ENCODE peak calls at places on chromosomes 1 and 21, in ten cellular contexts. One of them, this sample, is unnamed.

GRCh38 chr1:87495870-87496269 is 167.2 kb downstream of the LMO4 start:
- DNase-seq in heart left ventricle: no peak
- DNase-seq in tibial nerve: no peak
- DNase-seq in cardiac fibroblast: no peak
- DNase-seq in foreskin fibroblast: no peak
- DNase-seq in upper lobe of right lung: no peak
- DNase-seq in mammary epithelial cell: no peak
- DNase-seq in kidney epithelial cell: no peak
- DNase-seq in ascending aorta: no peak
- DNase-seq in NB4: no peak
- DNase-seq in this sample: no peak

GRCh38 chr1:223877804-223878203 is 32.1 kb upstream of the TP53BP2 start:
- DNase-seq in ascending aorta: no peak
- DNase-seq in upper lobe of right lung: no peak
- DNase-seq in cardiac fibroblast: no peak
- DNase-seq in heart left ventricle: no peak
- DNase-seq in foreskin fibroblast: no peak
- DNase-seq in NB4: no peak
- DNase-seq in kidney epithelial cell: no peak
- DNase-seq in mammary epithelial cell: no peak
- DNase-seq in tibial nerve: no peak
- DNase-seq in this sample: no peak

GRCh38 chr1:162868972-162869371 is 8.0 kb upstream of the CCDC190 start:
- DNase-seq in ascending aorta: no peak
- DNase-seq in NB4: no peak
- DNase-seq in heart left ventricle: no peak
- DNase-seq in kidney epithelial cell: no peak
- DNase-seq in foreskin fibroblast: no peak
- DNase-seq in cardiac fibroblast: no peak
- DNase-seq in upper lobe of right lung: no peak
- DNase-seq in tibial nerve: no peak
- DNase-seq in mammary epithelial cell: no peak
- DNase-seq in this sample: no peak

GRCh38 chr1:90339822-90340221 is 344.9 kb downstream of the ZNF326 start:
- DNase-seq in foreskin fibroblast: no peak
- DNase-seq in NB4: no peak
- DNase-seq in heart left ventricle: no peak
- DNase-seq in kidney epithelial cell: no peak
- DNase-seq in tibial nerve: no peak
- DNase-seq in cardiac fibroblast: no peak
- DNase-seq in mammary epithelial cell: no peak
- DNase-seq in ascending aorta: no peak
- DNase-seq in upper lobe of right lung: no peak
- DNase-seq in this sample: no peak

GRCh38 chr1:12184008-12184681 is 17.4 kb downstream of the TNFRSF1B start:
- DNase-seq in kidney epithelial cell: peak
- DNase-seq in NB4: peak
- DNase-seq in mammary epithelial cell: no peak
- DNase-seq in ascending aorta: peak
- DNase-seq in upper lobe of right lung: peak
- DNase-seq in tibial nerve: peak
- DNase-seq in cardiac fibroblast: peak
- DNase-seq in heart left ventricle: peak
- DNase-seq in foreskin fibroblast: peak
- DNase-seq in this sample: peak

GRCh38 chr1:22969224-22969829 is 3.3 kb downstream of the LACTBL1 start:
- DNase-seq in cardiac fibroblast: peak
- DNase-seq in heart left ventricle: no peak
- DNase-seq in mammary epithelial cell: peak
- DNase-seq in NB4: no peak
- DNase-seq in ascending aorta: peak
- DNase-seq in kidney epithelial cell: peak
- DNase-seq in tibial nerve: no peak
- DNase-seq in foreskin fibroblast: peak
- DNase-seq in upper lobe of right lung: peak
- DNase-seq in this sample: peak

GRCh38 chr1:209601809-209602657 is 18.5 kb downstream of the CAMK1G start:
- DNase-seq in cardiac fibroblast: peak
- DNase-seq in foreskin fibroblast: peak
- DNase-seq in heart left ventricle: no peak
- DNase-seq in tibial nerve: no peak
- DNase-seq in NB4: peak
- DNase-seq in upper lobe of right lung: no peak
- DNase-seq in ascending aorta: no peak
- DNase-seq in mammary epithelial cell: peak
- DNase-seq in kidney epithelial cell: no peak
- DNase-seq in this sample: peak

GRCh38 chr1:201085902-201086735 is 26.1 kb downstream of the CACNA1S start:
- DNase-seq in ascending aorta: no peak
- DNase-seq in kidney epithelial cell: no peak
- DNase-seq in foreskin fibroblast: peak
- DNase-seq in NB4: peak
- DNase-seq in heart left ventricle: peak
- DNase-seq in mammary epithelial cell: peak
- DNase-seq in tibial nerve: no peak
- DNase-seq in cardiac fibroblast: peak
- DNase-seq in upper lobe of right lung: peak
- DNase-seq in this sample: peak

GRCh38 chr1:143611159-143611558 is 360.6 kb downstream of the FAM72C start:
- DNase-seq in upper lobe of right lung: no peak
- DNase-seq in heart left ventricle: no peak
- DNase-seq in kidney epithelial cell: no peak
- DNase-seq in cardiac fibroblast: no peak
- DNase-seq in mammary epithelial cell: no peak
- DNase-seq in NB4: peak
- DNase-seq in ascending aorta: no peak
- DNase-seq in foreskin fibroblast: no peak
- DNase-seq in tibial nerve: no peak
- DNase-seq in this sample: no peak
- TF ChIP-seq CTCF in upper lobe of right lung: peak
- TF ChIP-seq CTCF in heart left ventricle: no peak
- TF ChIP-seq CTCF in kidney epithelial cell: no peak
- TF ChIP-seq CTCF in cardiac fibroblast: no peak
- TF ChIP-seq CTCF in mammary epithelial cell: no peak
- TF ChIP-seq CTCF in NB4: peak
- TF ChIP-seq CTCF in ascending aorta: no peak
- TF ChIP-seq CTCF in foreskin fibroblast: no peak
- TF ChIP-seq CTCF in tibial nerve: no peak
- TF ChIP-seq CTCF in this sample: peak

GRCh38 chr1:83028467-83028866 is 970.5 kb downstream of the TTLL7 start:
- DNase-seq in heart left ventricle: no peak
- DNase-seq in NB4: no peak
- DNase-seq in foreskin fibroblast: peak
- DNase-seq in kidney epithelial cell: no peak
- DNase-seq in tibial nerve: no peak
- DNase-seq in upper lobe of right lung: no peak
- DNase-seq in mammary epithelial cell: no peak
- DNase-seq in cardiac fibroblast: no peak
- DNase-seq in ascending aorta: no peak
- DNase-seq in this sample: no peak

GRCh38 chr1:83033682-83034081 is 965.2 kb downstream of the TTLL7 start:
- DNase-seq in mammary epithelial cell: peak
- DNase-seq in upper lobe of right lung: no peak
- DNase-seq in kidney epithelial cell: no peak
- DNase-seq in heart left ventricle: no peak
- DNase-seq in cardiac fibroblast: peak
- DNase-seq in tibial nerve: no peak
- DNase-seq in ascending aorta: no peak
- DNase-seq in NB4: no peak
- DNase-seq in foreskin fibroblast: peak
- DNase-seq in this sample: peak

GRCh38 chr1:83029050-83029449 is 969.9 kb downstream of the TTLL7 start:
- DNase-seq in mammary epithelial cell: no peak
- DNase-seq in kidney epithelial cell: no peak
- DNase-seq in upper lobe of right lung: no peak
- DNase-seq in foreskin fibroblast: no peak
- DNase-seq in ascending aorta: no peak
- DNase-seq in cardiac fibroblast: no peak
- DNase-seq in tibial nerve: no peak
- DNase-seq in heart left ventricle: no peak
- DNase-seq in NB4: no peak
- DNase-seq in this sample: no peak

GRCh38 chr1:83026745-83027144 is 972.2 kb downstream of the TTLL7 start:
- DNase-seq in tibial nerve: no peak
- DNase-seq in foreskin fibroblast: peak
- DNase-seq in kidney epithelial cell: no peak
- DNase-seq in cardiac fibroblast: peak
- DNase-seq in ascending aorta: no peak
- DNase-seq in heart left ventricle: no peak
- DNase-seq in mammary epithelial cell: no peak
- DNase-seq in upper lobe of right lung: no peak
- DNase-seq in NB4: no peak
- DNase-seq in this sample: peak

GRCh38 chr1:83029916-83030315 is 969.0 kb downstream of the TTLL7 start:
- DNase-seq in upper lobe of right lung: no peak
- DNase-seq in mammary epithelial cell: no peak
- DNase-seq in kidney epithelial cell: no peak
- DNase-seq in tibial nerve: no peak
- DNase-seq in heart left ventricle: no peak
- DNase-seq in NB4: no peak
- DNase-seq in cardiac fibroblast: no peak
- DNase-seq in ascending aorta: no peak
- DNase-seq in foreskin fibroblast: peak
- DNase-seq in this sample: peak
- H3K4me3 ChIP-seq in upper lobe of right lung: no peak
- H3K4me3 ChIP-seq in mammary epithelial cell: no peak
- H3K4me3 ChIP-seq in kidney epithelial cell: no peak
- H3K4me3 ChIP-seq in tibial nerve: no peak
- H3K4me3 ChIP-seq in heart left ventricle: no peak
- H3K4me3 ChIP-seq in NB4: no peak
- H3K4me3 ChIP-seq in cardiac fibroblast: no peak
- H3K4me3 ChIP-seq in ascending aorta: no peak
- H3K4me3 ChIP-seq in foreskin fibroblast: no peak
- H3K4me3 ChIP-seq in this sample: no peak

DNA sequence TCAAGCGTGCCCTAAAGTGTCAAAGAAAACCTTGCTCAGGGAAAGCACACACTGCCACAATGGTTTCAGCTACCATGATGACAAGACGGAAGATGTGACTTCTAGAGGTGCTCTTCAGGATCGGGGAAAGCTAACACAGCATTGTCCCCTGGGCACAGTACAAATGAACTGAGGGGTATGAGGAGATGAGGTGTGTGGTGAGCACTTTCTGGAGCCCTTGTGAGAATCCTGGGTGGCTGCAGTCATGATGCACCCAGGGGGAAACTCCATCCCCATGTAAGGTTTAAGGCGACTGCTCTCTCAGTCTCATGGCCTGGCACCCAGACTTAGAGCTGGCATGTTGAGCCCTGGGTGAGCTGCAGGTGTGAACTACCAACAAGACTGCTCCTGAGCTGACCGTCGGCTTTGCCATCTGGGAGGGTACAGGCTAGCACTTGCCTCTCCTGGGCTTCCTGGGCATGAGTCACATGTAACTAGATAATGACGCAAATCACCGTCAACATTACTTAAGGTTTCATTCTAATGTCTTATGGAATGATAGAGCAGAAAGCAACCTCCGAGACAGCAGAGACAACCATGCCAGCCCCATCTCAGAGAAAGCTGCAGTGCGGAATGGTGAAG is 144.6 kb downstream of the CLIC6 start:
- DNase-seq in ascending aorta: no peak
- DNase-seq in tibial nerve: no peak
- DNase-seq in NB4: peak
- DNase-seq in kidney epithelial cell: no peak
- DNase-seq in cardiac fibroblast: peak
- DNase-seq in upper lobe of right lung: no peak
- DNase-seq in heart left ventricle: no peak
- DNase-seq in foreskin fibroblast: peak
- DNase-seq in mammary epithelial cell: peak
- DNase-seq in this sample: peak
- TF ChIP-seq CTCF in ascending aorta: no peak
- TF ChIP-seq CTCF in tibial nerve: no peak
- TF ChIP-seq CTCF in NB4: no peak
- TF ChIP-seq CTCF in kidney epithelial cell: no peak
- TF ChIP-seq CTCF in cardiac fibroblast: no peak
- TF ChIP-seq CTCF in upper lobe of right lung: no peak
- TF ChIP-seq CTCF in heart left ventricle: no peak
- TF ChIP-seq CTCF in foreskin fibroblast: no peak
- TF ChIP-seq CTCF in mammary epithelial cell: no peak
- TF ChIP-seq CTCF in this sample: no peak

GRCh38 chr21:38774152-38774551 is 31.6 kb upstream of the ETS2 start:
- DNase-seq in mammary epithelial cell: no peak
- DNase-seq in foreskin fibroblast: no peak
- DNase-seq in cardiac fibroblast: peak
- DNase-seq in ascending aorta: no peak
- DNase-seq in NB4: no peak
- DNase-seq in kidney epithelial cell: no peak
- DNase-seq in heart left ventricle: no peak
- DNase-seq in tibial nerve: no peak
- DNase-seq in upper lobe of right lung: no peak
- DNase-seq in this sample: no peak

GRCh38 chr21:38774586-38775285 is 31.0 kb upstream of the ETS2 start:
- DNase-seq in NB4: no peak
- DNase-seq in ascending aorta: peak
- DNase-seq in cardiac fibroblast: no peak
- DNase-seq in upper lobe of right lung: no peak
- DNase-seq in heart left ventricle: no peak
- DNase-seq in foreskin fibroblast: no peak
- DNase-seq in tibial nerve: no peak
- DNase-seq in mammary epithelial cell: no peak
- DNase-seq in kidney epithelial cell: no peak
- DNase-seq in this sample: no peak

GRCh38 chr21:38775733-38776132 is 30.0 kb upstream of the ETS2 start:
- DNase-seq in foreskin fibroblast: no peak
- DNase-seq in cardiac fibroblast: no peak
- DNase-seq in ascending aorta: peak
- DNase-seq in tibial nerve: no peak
- DNase-seq in upper lobe of right lung: no peak
- DNase-seq in kidney epithelial cell: no peak
- DNase-seq in NB4: no peak
- DNase-seq in heart left ventricle: no peak
- DNase-seq in mammary epithelial cell: no peak
- DNase-seq in this sample: no peak

GRCh38 chr21:38771536-38771935 is 34.2 kb upstream of the ETS2 start:
- DNase-seq in NB4: no peak
- DNase-seq in foreskin fibroblast: no peak
- DNase-seq in ascending aorta: no peak
- DNase-seq in heart left ventricle: no peak
- DNase-seq in tibial nerve: no peak
- DNase-seq in cardiac fibroblast: no peak
- DNase-seq in mammary epithelial cell: no peak
- DNase-seq in kidney epithelial cell: no peak
- DNase-seq in upper lobe of right lung: no peak
- DNase-seq in this sample: no peak

DNA sequence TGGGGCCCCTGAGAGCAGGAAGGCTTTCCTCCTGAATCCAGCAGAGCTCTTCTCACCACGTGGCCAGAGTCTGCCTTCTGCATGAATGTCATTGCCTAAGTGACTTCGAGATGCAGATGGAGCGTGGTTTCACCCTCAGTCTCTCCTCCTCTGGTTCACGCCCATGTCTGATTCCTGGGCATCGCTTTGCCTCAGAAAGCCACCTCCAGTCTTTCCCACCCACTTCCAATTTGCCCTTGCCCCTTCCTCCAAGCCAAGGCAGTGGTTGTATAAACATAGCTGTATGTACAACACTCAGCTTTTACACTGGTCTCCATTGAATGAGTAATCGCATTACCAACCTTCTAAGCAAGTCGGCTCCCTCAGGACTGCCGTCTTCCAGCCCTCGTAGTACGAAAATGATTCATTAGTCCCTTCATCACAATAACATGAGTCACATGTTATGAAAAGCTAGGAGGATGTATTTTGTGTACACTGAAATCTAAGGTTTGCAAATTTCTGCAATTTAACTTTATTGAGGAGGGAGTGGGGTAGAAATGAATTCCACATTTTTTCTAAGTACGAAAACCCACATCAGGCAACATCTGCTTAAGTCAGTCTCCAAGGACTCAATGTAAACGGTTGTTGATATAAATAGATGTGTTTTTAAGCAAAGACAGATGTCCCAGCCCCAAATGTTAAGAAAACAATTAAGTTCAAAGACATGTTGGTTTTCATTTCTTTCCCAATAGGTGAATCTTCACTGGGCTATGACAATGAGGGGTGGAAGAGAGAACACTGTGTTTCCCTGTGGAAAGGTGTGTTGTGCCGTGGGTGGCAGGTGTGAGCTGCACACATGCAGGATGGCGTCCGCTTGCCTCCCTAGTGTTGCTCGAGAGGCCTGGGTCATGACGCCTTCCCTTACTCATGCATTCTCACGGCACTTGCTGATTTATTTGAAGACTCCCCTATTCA is 32.3 kb upstream of the ETS2 start:
- DNase-seq in ascending aorta: peak
- DNase-seq in kidney epithelial cell: peak
- DNase-seq in tibial nerve: peak
- DNase-seq in NB4: peak
- DNase-seq in foreskin fibroblast: peak
- DNase-seq in upper lobe of right lung: no peak
- DNase-seq in cardiac fibroblast: peak
- DNase-seq in heart left ventricle: peak
- DNase-seq in mammary epithelial cell: peak
- DNase-seq in this sample: peak
- H3K4me3 ChIP-seq in ascending aorta: no peak
- H3K4me3 ChIP-seq in kidney epithelial cell: no peak
- H3K4me3 ChIP-seq in tibial nerve: no peak
- H3K4me3 ChIP-seq in NB4: no peak
- H3K4me3 ChIP-seq in foreskin fibroblast: peak
- H3K4me3 ChIP-seq in upper lobe of right lung: no peak
- H3K4me3 ChIP-seq in cardiac fibroblast: no peak
- H3K4me3 ChIP-seq in heart left ventricle: no peak
- H3K4me3 ChIP-seq in mammary epithelial cell: no peak
- H3K4me3 ChIP-seq in this sample: no peak